ENCODE peak calls at places on chromosomes 6 and 20, in nine cellular contexts. K is AG04450, O is left lung, H is upper lobe of right lung, W is mucosa of descending colon, D is pancreas, C is body of pancreas, G is heart left ventricle, E is GM20000. S is an unnamed sample.

GRCh38 chr20:49409302-49409969 is 73.0 kb downstream of the KCNB1 start:
- DNase-seq in O (no peak), W (no peak), E (no peak), D (no peak), G (no peak), C (no peak), K (no peak), H (no peak), S (no peak)

GRCh38 chr6:7424967-7425807 is 35.6 kb downstream of the RIOK1 start:
- DNase-seq in G (peak; percentile 74), D (no peak), K (no peak), C (peak; percentile 55), H (no peak), O (no peak), W (no peak), E (no peak), S (no peak)

GRCh38 chr6:170110201-170111140 is 180.4 kb downstream of the DLL1 start:
- DNase-seq in C (no peak), E (no peak), W (no peak), D (peak; percentile 43), O (peak; percentile 76), H (no peak), K (no peak), G (peak; percentile 46), S (no peak)

GRCh38 chr20:47551841-47552240 is 50.2 kb downstream of the NCOA3 start:
- DNase-seq in C (peak; percentile 41), W (no peak), G (no peak), D (no peak), O (no peak), H (no peak), K (no peak), E (no peak), S (no peak)

GRCh38 chr6:139027620-139028182 is 844 bp upstream of the ABRACL start:
- DNase-seq in W (no peak), K (no peak), O (no peak), H (no peak), E (peak; percentile 56), D (no peak), G (no peak), C (no peak), S (peak; percentile 83)

GRCh38 chr6:90187437-90188049 is 109.1 kb downstream of the BACH2 start:
- DNase-seq in G (no peak), E (no peak), D (no peak), C (no peak), O (no peak), H (no peak), W (no peak), K (no peak), S (no peak)

GRCh38 chr6:38350882-38351281 is 288.8 kb downstream of the BTBD9 start:
- DNase-seq in O (no peak), H (no peak), C (no peak), D (no peak), G (no peak), K (peak; percentile 47), E (no peak), W (no peak), S (no peak)

GRCh38 chr6:42345696-42346416 is 105.9 kb downstream of the TRERF1 start:
- DNase-seq in K (no peak), H (no peak), C (no peak), G (no peak), O (no peak), D (no peak), W (no peak), E (no peak), S (no peak)

GRCh38 chr6:21666200-21666671 is 72.7 kb downstream of the SOX4 start:
- DNase-seq in H (no peak), G (no peak), E (peak; percentile 32), D (peak; percentile 62), K (no peak), O (no peak), C (no peak), W (no peak), S (no peak)

GRCh38 chr6:160198577-160199211 is 59.9 kb downstream of the SLC22A2 start:
- DNase-seq in C (peak; percentile 21), H (no peak), E (no peak), K (no peak), G (no peak), D (no peak), O (no peak), W (no peak), S (no peak)

GRCh38 chr6:169949501-169950097 is 198.2 kb downstream of the ERMARD start:
- DNase-seq in W (no peak), C (no peak), E (no peak), D (no peak), O (no peak), G (no peak), K (no peak), H (no peak), S (no peak)

GRCh38 chr6:69866351-69867074 is at the start of gene COL19A1:
- DNase-seq in D (peak; percentile 68), K (no peak), O (peak; percentile 75), W (peak; percentile 38), C (peak; percentile 50), G (peak; percentile 68), E (peak; percentile 59), H (peak; percentile 60), S (peak; percentile 63)

GRCh38 chr20:5504061-5504739 is 187.4 kb upstream of the PROKR2 start:
- DNase-seq in E (peak; percentile 71), D (peak; percentile 74), G (peak; percentile 86), K (no peak), W (peak; percentile 81), C (peak; percentile 71), H (peak; percentile 81), O (peak; percentile 86), S (peak; percentile 31)
- TF ChIP-seq CTCF in E (no peak), D (no peak), G (no peak), K (no peak), W (no peak), C (no peak), H (no peak), O (no peak), S (no peak)

GRCh38 chr6:133286765-133287164 is 45.6 kb downstream of the EYA4 start:
- DNase-seq in G (no peak), C (no peak), E (no peak), D (no peak), W (no peak), O (no peak), H (no peak), K (no peak), S (no peak)
- TF ChIP-seq CTCF in G (peak; percentile 19), C (no peak), E (peak; percentile 9), D (no peak), W (no peak), O (no peak), H (peak; percentile 13), K (peak; percentile 43), S (peak; percentile 36)

DNA sequence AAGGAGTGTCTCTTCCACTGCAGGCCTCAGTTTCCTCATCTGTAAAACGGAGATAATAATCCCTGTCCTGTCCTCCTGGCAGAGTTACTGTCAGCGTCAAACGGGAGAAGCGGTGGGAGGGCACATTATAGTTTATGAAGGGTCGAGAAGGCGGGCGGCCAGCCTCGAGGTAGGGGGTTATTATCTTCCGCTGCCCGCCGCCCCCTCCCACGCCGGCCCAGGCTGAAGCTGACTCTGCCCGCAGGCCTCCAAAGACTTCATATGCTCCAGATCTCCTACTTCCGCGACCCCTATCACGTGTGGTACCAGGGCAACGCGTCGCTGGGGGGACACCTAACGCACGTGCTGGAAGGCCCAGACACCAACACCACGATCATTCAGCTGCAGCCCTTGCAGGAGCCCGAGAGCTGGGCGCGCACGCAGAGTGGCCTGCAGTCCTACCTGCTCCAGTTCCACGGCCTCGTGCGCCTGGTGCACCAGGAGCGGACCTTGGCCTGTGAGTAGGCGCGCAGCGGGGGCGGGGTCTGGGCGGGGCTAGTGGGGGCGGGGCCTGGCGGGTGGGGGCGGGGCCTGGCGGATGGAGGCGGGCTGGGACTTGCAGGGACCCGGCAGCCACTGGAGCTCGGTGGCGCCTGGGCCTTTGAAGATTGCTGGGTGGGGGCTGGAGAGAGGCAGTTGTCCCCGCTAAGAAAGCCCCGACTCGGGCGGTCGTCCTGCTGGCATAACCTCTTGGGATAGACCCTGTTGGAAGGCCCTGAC is 2.8 kb downstream of the PROCR start:
- DNase-seq in G (no peak), D (peak; percentile 59), E (no peak), K (no peak), H (no peak), C (peak; percentile 67), W (peak; percentile 70), O (no peak), S (peak; percentile 87)
- TF ChIP-seq CTCF in G (no peak), D (no peak), E (no peak), K (no peak), H (no peak), C (no peak), W (no peak), O (no peak), S (no peak)

GRCh38 chr6:32622545-32623401 is 14.4 kb upstream of the HLA-DQA1 start:
- DNase-seq in C (peak; percentile 51), D (no peak), G (no peak), O (no peak), K (no peak), E (peak; percentile 38), H (no peak), W (peak; percentile 50), S (no peak)
- TF ChIP-seq CTCF in C (peak; percentile 31), D (peak; percentile 48), G (peak; percentile 43), O (peak; percentile 76), K (no peak), E (no peak), H (peak; percentile 27), W (peak; percentile 31), S (peak; percentile 50)

GRCh38 chr6:104789770-104790190 is 69.9 kb downstream of the HACE1 start:
- DNase-seq in G (no peak), K (peak; percentile 10), C (no peak), H (no peak), O (no peak), E (peak; percentile 19), D (no peak), W (no peak), S (no peak)
- TF ChIP-seq CTCF in G (peak; percentile 25), K (peak; percentile 25), C (no peak), H (peak; percentile 34), O (no peak), E (peak; percentile 22), D (no peak), W (no peak), S (peak; percentile 35)

GRCh38 chr20:46365483-46366215 is 40.8 kb downstream of the ELMO2 start:
- DNase-seq in H (no peak), W (no peak), D (no peak), G (no peak), C (no peak), O (no peak), K (no peak), E (no peak), S (no peak)
- TF ChIP-seq CTCF in H (no peak), W (no peak), D (no peak), G (no peak), C (no peak), O (no peak), K (no peak), E (no peak), S (no peak)

DNA sequence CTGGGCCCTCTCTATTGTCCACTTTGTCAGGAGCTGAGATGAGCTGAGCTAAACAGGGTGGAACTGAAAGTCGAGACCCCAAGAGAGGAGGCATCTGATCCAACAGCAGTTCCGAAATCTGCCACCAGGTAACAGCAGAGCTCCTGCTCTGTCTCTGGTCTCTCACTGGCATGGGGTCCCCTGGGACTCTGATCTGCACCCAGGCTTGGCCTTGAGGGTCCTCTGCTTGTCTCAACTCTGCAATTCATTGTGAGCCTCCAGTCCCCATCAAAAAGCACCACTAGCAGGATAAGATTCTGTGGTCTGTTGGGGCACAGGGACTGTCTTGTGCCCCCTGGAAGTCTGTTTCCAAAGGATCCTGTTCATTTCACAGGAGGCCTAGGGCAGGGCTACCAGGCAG is 62.5 kb upstream of the TOP1 start:
- DNase-seq in D (no peak), C (no peak), O (no peak), H (no peak), E (no peak), G (no peak), K (no peak), W (no peak), S (no peak)
- TF ChIP-seq CTCF in D (no peak), C (no peak), O (no peak), H (no peak), E (no peak), G (peak; percentile 24), K (peak; percentile 49), W (no peak), S (no peak)

S was measured in right lobe of liver.